ENCODE peak calls at places on chromosome 16, in ten cellular contexts. One of them, this sample, is unnamed.

GRCh38 chr16:23362460-23363317 is 60.6 kb downstream of the SCNN1B start:
- DNase-seq in GM13976: no peak
- DNase-seq in IMR-90: no peak
- DNase-seq in AG09319: no peak
- DNase-seq in PC-3: peak; percentile 39
- DNase-seq in WTC11: no peak
- DNase-seq in esophagus squamous epithelium: no peak
- DNase-seq in HFFc6: no peak
- DNase-seq in hepatocyte: peak; percentile 46
- DNase-seq in fibroblast of mammary gland: no peak
- DNase-seq in this sample: peak; percentile 95

GRCh38 chr16:86354641-86355040 is 155.7 kb upstream of the FOXF1 start:
- DNase-seq in GM13976: no peak
- DNase-seq in HFFc6: peak; percentile 71
- DNase-seq in fibroblast of mammary gland: peak; percentile 56
- DNase-seq in esophagus squamous epithelium: no peak
- DNase-seq in PC-3: no peak
- DNase-seq in WTC11: no peak
- DNase-seq in IMR-90: peak; percentile 73
- DNase-seq in hepatocyte: no peak
- DNase-seq in AG09319: no peak
- DNase-seq in this sample: peak; percentile 22

GRCh38 chr16:31528726-31529397 is 1.2 kb downstream of the AHSP start:
- DNase-seq in PC-3: no peak
- DNase-seq in WTC11: peak; percentile 34
- DNase-seq in fibroblast of mammary gland: no peak
- DNase-seq in GM13976: no peak
- DNase-seq in HFFc6: no peak
- DNase-seq in AG09319: no peak
- DNase-seq in IMR-90: peak; percentile 23
- DNase-seq in esophagus squamous epithelium: no peak
- DNase-seq in hepatocyte: peak; percentile 32
- DNase-seq in this sample: no peak

GRCh38 chr16:62035115-62036092 is 834 bp downstream of the CDH8 start:
- DNase-seq in fibroblast of mammary gland: no peak
- DNase-seq in WTC11: peak; percentile 73
- DNase-seq in IMR-90: no peak
- DNase-seq in GM13976: peak; percentile 8
- DNase-seq in hepatocyte: peak; percentile 28
- DNase-seq in AG09319: no peak
- DNase-seq in PC-3: no peak
- DNase-seq in HFFc6: no peak
- DNase-seq in esophagus squamous epithelium: no peak
- DNase-seq in this sample: no peak

GRCh38 chr16:21205303-21205702 is 6.1 kb downstream of the ZP2 start:
- DNase-seq in IMR-90: no peak
- DNase-seq in hepatocyte: no peak
- DNase-seq in esophagus squamous epithelium: no peak
- DNase-seq in fibroblast of mammary gland: no peak
- DNase-seq in HFFc6: no peak
- DNase-seq in GM13976: no peak
- DNase-seq in AG09319: no peak
- DNase-seq in PC-3: no peak
- DNase-seq in WTC11: no peak
- DNase-seq in this sample: no peak

GRCh38 chr16:81526935-81527334 is 82.3 kb downstream of the CMIP start:
- DNase-seq in GM13976: no peak
- DNase-seq in AG09319: no peak
- DNase-seq in PC-3: no peak
- DNase-seq in HFFc6: no peak
- DNase-seq in fibroblast of mammary gland: peak; percentile 74
- DNase-seq in hepatocyte: peak; percentile 23
- DNase-seq in WTC11: no peak
- DNase-seq in esophagus squamous epithelium: no peak
- DNase-seq in IMR-90: peak; percentile 27
- DNase-seq in this sample: peak; percentile 96

GRCh38 chr16:83037884-83038283 is 411.1 kb downstream of the CDH13 start:
- DNase-seq in IMR-90: no peak
- DNase-seq in hepatocyte: no peak
- DNase-seq in PC-3: no peak
- DNase-seq in fibroblast of mammary gland: no peak
- DNase-seq in HFFc6: no peak
- DNase-seq in WTC11: no peak
- DNase-seq in AG09319: no peak
- DNase-seq in esophagus squamous epithelium: no peak
- DNase-seq in GM13976: no peak
- DNase-seq in this sample: no peak

GRCh38 chr16:86952769-86953168 is 364.4 kb downstream of the C16orf95 start:
- DNase-seq in IMR-90: peak; percentile 61
- DNase-seq in GM13976: no peak
- DNase-seq in HFFc6: no peak
- DNase-seq in WTC11: no peak
- DNase-seq in hepatocyte: no peak
- DNase-seq in AG09319: no peak
- DNase-seq in esophagus squamous epithelium: no peak
- DNase-seq in PC-3: peak; percentile 4
- DNase-seq in fibroblast of mammary gland: peak; percentile 60
- DNase-seq in this sample: peak; percentile 9

GRCh38 chr16:14400285-14400977 is 229.6 kb downstream of the PARN start:
- DNase-seq in hepatocyte: no peak
- DNase-seq in GM13976: no peak
- DNase-seq in esophagus squamous epithelium: no peak
- DNase-seq in PC-3: no peak
- DNase-seq in WTC11: no peak
- DNase-seq in HFFc6: no peak
- DNase-seq in AG09319: no peak
- DNase-seq in fibroblast of mammary gland: no peak
- DNase-seq in IMR-90: no peak
- DNase-seq in this sample: no peak

GRCh38 chr16:3458278-3458851 is 14.9 kb downstream of the NAA60 start:
- DNase-seq in PC-3: peak; percentile 11
- DNase-seq in GM13976: peak; percentile 58
- DNase-seq in IMR-90: peak; percentile 49
- DNase-seq in esophagus squamous epithelium: no peak
- DNase-seq in HFFc6: peak; percentile 32
- DNase-seq in AG09319: no peak
- DNase-seq in WTC11: peak; percentile 35
- DNase-seq in fibroblast of mammary gland: no peak
- DNase-seq in hepatocyte: peak; percentile 50
- DNase-seq in this sample: no peak

GRCh38 chr16:23026777-23027362 is 122.4 kb downstream of the USP31 start:
- DNase-seq in WTC11: peak; percentile 58
- DNase-seq in fibroblast of mammary gland: peak; percentile 18
- DNase-seq in IMR-90: peak; percentile 25
- DNase-seq in PC-3: peak; percentile 39
- DNase-seq in HFFc6: peak; percentile 3
- DNase-seq in GM13976: no peak
- DNase-seq in AG09319: no peak
- DNase-seq in hepatocyte: peak; percentile 63
- DNase-seq in esophagus squamous epithelium: no peak
- DNase-seq in this sample: peak; percentile 47

GRCh38 chr16:63292036-63292435 is 1255.8 kb upstream of the CDH8 start:
- DNase-seq in IMR-90: no peak
- DNase-seq in AG09319: no peak
- DNase-seq in GM13976: no peak
- DNase-seq in PC-3: no peak
- DNase-seq in HFFc6: no peak
- DNase-seq in esophagus squamous epithelium: no peak
- DNase-seq in fibroblast of mammary gland: no peak
- DNase-seq in hepatocyte: no peak
- DNase-seq in WTC11: no peak
- DNase-seq in this sample: no peak

GRCh38 chr16:63287411-63287810 is 1251.2 kb upstream of the CDH8 start:
- DNase-seq in HFFc6: no peak
- DNase-seq in esophagus squamous epithelium: no peak
- DNase-seq in IMR-90: no peak
- DNase-seq in GM13976: no peak
- DNase-seq in hepatocyte: no peak
- DNase-seq in PC-3: no peak
- DNase-seq in AG09319: no peak
- DNase-seq in WTC11: no peak
- DNase-seq in fibroblast of mammary gland: no peak
- DNase-seq in this sample: no peak

DNA sequence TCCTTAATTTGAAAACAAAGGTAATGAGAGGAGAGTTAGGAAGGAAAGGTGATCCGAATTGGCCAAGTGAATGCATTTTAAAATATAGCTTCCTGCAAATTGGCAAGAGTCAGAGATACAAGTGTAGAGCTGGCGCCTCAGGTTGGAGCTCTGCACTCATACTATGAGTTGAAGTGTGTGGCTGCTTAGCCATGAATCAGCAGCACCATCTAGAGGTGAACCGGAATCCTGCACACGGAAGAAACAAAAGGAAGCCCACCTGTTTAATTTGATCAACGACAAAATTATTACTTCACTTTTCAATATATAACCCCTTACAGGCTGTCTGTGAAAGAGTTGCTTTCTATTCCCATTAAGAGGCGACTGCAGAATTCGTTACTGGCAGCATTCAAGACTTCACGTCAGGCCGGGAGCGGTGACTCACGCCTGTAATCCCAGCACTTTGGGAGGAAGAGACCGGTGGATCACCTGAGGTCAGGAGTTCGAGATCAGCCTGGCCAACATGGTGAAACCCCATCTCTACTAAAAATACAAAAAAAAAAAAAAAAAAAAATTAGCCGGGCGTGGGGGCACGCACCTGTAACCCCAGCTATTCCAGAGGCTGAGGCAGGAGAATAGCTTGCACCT is 1253.7 kb upstream of the CDH8 start:
- DNase-seq in hepatocyte: peak; percentile 74
- DNase-seq in HFFc6: no peak
- DNase-seq in fibroblast of mammary gland: peak; percentile 5
- DNase-seq in esophagus squamous epithelium: no peak
- DNase-seq in WTC11: peak; percentile 69
- DNase-seq in PC-3: peak; percentile 31
- DNase-seq in GM13976: peak; percentile 29
- DNase-seq in IMR-90: no peak
- DNase-seq in AG09319: no peak
- DNase-seq in this sample: peak; percentile 53
- TF ChIP-seq CTCF in hepatocyte: peak; percentile 98
- TF ChIP-seq CTCF in HFFc6: peak; percentile 53
- TF ChIP-seq CTCF in fibroblast of mammary gland: peak; percentile 45
- TF ChIP-seq CTCF in esophagus squamous epithelium: peak; percentile 54
- TF ChIP-seq CTCF in WTC11: peak; percentile 81
- TF ChIP-seq CTCF in PC-3: peak; percentile 62
- TF ChIP-seq CTCF in GM13976: peak; percentile 43
- TF ChIP-seq CTCF in IMR-90: peak; percentile 39
- TF ChIP-seq CTCF in AG09319: peak; percentile 32
- TF ChIP-seq CTCF in this sample: peak; percentile 66

GRCh38 chr16:29842732-29843346 is 20.2 kb downstream of the CDIPT start:
- DNase-seq in IMR-90: no peak
- DNase-seq in GM13976: no peak
- DNase-seq in AG09319: no peak
- DNase-seq in WTC11: no peak
- DNase-seq in PC-3: no peak
- DNase-seq in HFFc6: no peak
- DNase-seq in esophagus squamous epithelium: no peak
- DNase-seq in fibroblast of mammary gland: no peak
- DNase-seq in hepatocyte: no peak
- DNase-seq in this sample: no peak
- TF ChIP-seq CTCF in IMR-90: no peak
- TF ChIP-seq CTCF in GM13976: no peak
- TF ChIP-seq CTCF in AG09319: no peak
- TF ChIP-seq CTCF in WTC11: no peak
- TF ChIP-seq CTCF in PC-3: no peak
- TF ChIP-seq CTCF in HFFc6: peak; percentile 28
- TF ChIP-seq CTCF in esophagus squamous epithelium: no peak
- TF ChIP-seq CTCF in fibroblast of mammary gland: peak; percentile 14
- TF ChIP-seq CTCF in hepatocyte: peak; percentile 12
- TF ChIP-seq CTCF in this sample: no peak

GRCh38 chr16:48676836-48677235 is 66.9 kb upstream of the N4BP1 start:
- DNase-seq in HFFc6: peak; percentile 5
- DNase-seq in IMR-90: peak; percentile 50
- DNase-seq in PC-3: peak; percentile 39
- DNase-seq in esophagus squamous epithelium: no peak
- DNase-seq in AG09319: no peak
- DNase-seq in WTC11: no peak
- DNase-seq in GM13976: no peak
- DNase-seq in fibroblast of mammary gland: peak; percentile 50
- DNase-seq in hepatocyte: no peak
- DNase-seq in this sample: peak; percentile 68

GRCh38 chr16:48682971-48683370 is 73.0 kb upstream of the N4BP1 start:
- DNase-seq in fibroblast of mammary gland: no peak
- DNase-seq in WTC11: no peak
- DNase-seq in AG09319: no peak
- DNase-seq in HFFc6: no peak
- DNase-seq in hepatocyte: no peak
- DNase-seq in IMR-90: no peak
- DNase-seq in PC-3: no peak
- DNase-seq in GM13976: no peak
- DNase-seq in esophagus squamous epithelium: no peak
- DNase-seq in this sample: no peak

GRCh38 chr16:48684148-48684547 is 74.2 kb upstream of the N4BP1 start:
- DNase-seq in WTC11: no peak
- DNase-seq in HFFc6: no peak
- DNase-seq in hepatocyte: no peak
- DNase-seq in PC-3: no peak
- DNase-seq in esophagus squamous epithelium: no peak
- DNase-seq in fibroblast of mammary gland: no peak
- DNase-seq in GM13976: no peak
- DNase-seq in AG09319: no peak
- DNase-seq in IMR-90: no peak
- DNase-seq in this sample: no peak

GRCh38 chr16:48681520-48681919 is 71.5 kb upstream of the N4BP1 start:
- DNase-seq in WTC11: no peak
- DNase-seq in esophagus squamous epithelium: no peak
- DNase-seq in HFFc6: no peak
- DNase-seq in IMR-90: no peak
- DNase-seq in hepatocyte: no peak
- DNase-seq in AG09319: no peak
- DNase-seq in GM13976: no peak
- DNase-seq in PC-3: no peak
- DNase-seq in fibroblast of mammary gland: peak; percentile 2
- DNase-seq in this sample: no peak
- TF ChIP-seq CTCF in WTC11: no peak
- TF ChIP-seq CTCF in esophagus squamous epithelium: no peak
- TF ChIP-seq CTCF in HFFc6: peak; percentile 38
- TF ChIP-seq CTCF in IMR-90: no peak
- TF ChIP-seq CTCF in hepatocyte: no peak
- TF ChIP-seq CTCF in AG09319: no peak
- TF ChIP-seq CTCF in GM13976: no peak
- TF ChIP-seq CTCF in PC-3: peak; percentile 29
- TF ChIP-seq CTCF in fibroblast of mammary gland: no peak
- TF ChIP-seq CTCF in this sample: no peak

DNA sequence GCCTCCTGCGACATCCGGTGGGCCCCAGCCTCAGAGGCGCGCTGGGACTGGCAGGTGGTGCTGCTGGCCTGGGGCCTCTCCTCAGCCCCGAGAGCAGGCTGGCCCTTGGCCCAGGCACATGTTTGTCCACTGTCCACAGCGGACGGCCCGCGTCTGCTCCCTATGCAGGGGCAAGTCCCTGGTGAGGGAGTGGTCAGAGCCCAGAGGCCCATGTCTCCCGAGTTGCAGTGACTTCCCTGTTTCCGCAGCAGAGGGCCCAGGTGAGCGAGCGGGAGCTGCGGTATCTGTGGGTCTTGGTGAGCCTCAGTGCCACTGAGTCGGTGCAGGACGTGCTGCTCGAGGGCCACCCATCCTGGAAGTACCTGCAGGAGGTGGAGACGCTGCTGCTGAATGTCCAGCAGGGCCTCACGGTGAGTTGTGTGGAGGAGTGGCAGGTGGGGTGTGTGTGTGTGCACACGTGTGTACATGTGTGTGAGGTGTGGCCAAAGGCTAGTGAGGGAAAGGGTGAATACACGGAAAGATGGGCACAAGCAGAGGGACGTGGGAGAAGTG is 10.4 kb downstream of the IL34 start:
- DNase-seq in PC-3: no peak
- DNase-seq in hepatocyte: no peak
- DNase-seq in WTC11: no peak
- DNase-seq in HFFc6: no peak
- DNase-seq in IMR-90: no peak
- DNase-seq in esophagus squamous epithelium: no peak
- DNase-seq in GM13976: no peak
- DNase-seq in fibroblast of mammary gland: no peak
- DNase-seq in AG09319: no peak
- DNase-seq in this sample: no peak
- TF ChIP-seq CTCF in PC-3: no peak
- TF ChIP-seq CTCF in hepatocyte: no peak
- TF ChIP-seq CTCF in WTC11: no peak
- TF ChIP-seq CTCF in HFFc6: no peak
- TF ChIP-seq CTCF in IMR-90: no peak
- TF ChIP-seq CTCF in esophagus squamous epithelium: no peak
- TF ChIP-seq CTCF in GM13976: no peak
- TF ChIP-seq CTCF in fibroblast of mammary gland: no peak
- TF ChIP-seq CTCF in AG09319: no peak
- TF ChIP-seq CTCF in this sample: no peak

This sample was measured in MCF 10A.